ENCODE peak calls at places on chromosomes 2 and 18, in four cellular contexts. F is brain microvascular endothelial cell, L is aorta, P is fibroblast of lung. O is an unnamed sample.

GRCh38 chr2:14358774-14359173 is 273.7 kb upstream of the LRATD1 start:
- DNase-seq in F (no peak), L (no peak), P (no peak), O (no peak)

GRCh38 chr2:106664669-106665068 is 177.5 kb downstream of the CD8B2 start:
- DNase-seq in F (no peak), L (no peak), P (no peak), O (no peak)

GRCh38 chr18:7946724-7947377 is 379.7 kb downstream of the PTPRM start:
- DNase-seq in P (peak; percentile 94), F (peak; percentile 72), L (no peak), O (peak; percentile 89)

GRCh38 chr2:226079677-226080076 is 680.2 kb downstream of the NYAP2 start:
- DNase-seq in L (no peak), F (peak; percentile 84), P (peak; percentile 91), O (peak; percentile 75)

GRCh38 chr2:63226297-63226696 is 175.7 kb downstream of the OTX1 start:
- DNase-seq in F (no peak), P (no peak), L (no peak), O (no peak)

GRCh38 chr18:25223211-25223610 is 128.8 kb downstream of the ZNF521 start:
- DNase-seq in L (no peak), P (no peak), F (no peak), O (no peak)

GRCh38 chr2:232449964-232450363 is 6.0 kb upstream of the ALPI start:
- DNase-seq in F (no peak), L (no peak), P (no peak), O (no peak)

GRCh38 chr2:148874868-148875341 is at the start of gene KIF5C:
- DNase-seq in L (peak; percentile 94), P (peak; percentile 77), F (peak; percentile 45), O (peak; percentile 75)

GRCh38 chr2:68110102-68110501 is 47.3 kb upstream of the C1D start:
- DNase-seq in L (no peak), P (no peak), F (no peak), O (no peak)

GRCh38 chr2:143553261-143553660 is 424.0 kb downstream of the ARHGAP15 start:
- DNase-seq in P (no peak), L (no peak), F (no peak), O (no peak)

GRCh38 chr2:210188755-210189154 is 17.5 kb upstream of the KANSL1L start:
- DNase-seq in L (no peak), F (no peak), P (no peak), O (no peak)

GRCh38 chr2:107078584-107078983 is 192.6 kb upstream of the ST6GAL2 start:
- DNase-seq in F (no peak), P (no peak), L (no peak), O (no peak)

GRCh38 chr18:63987743-63988142 is 17.9 kb downstream of the SERPINB8 start:
- DNase-seq in L (no peak), F (no peak), P (no peak), O (no peak)

GRCh38 chr2:236731767-236732580 is 162.3 kb downstream of the ACKR3 start:
- DNase-seq in F (no peak), P (peak; percentile 67), L (peak; percentile 84), O (no peak)

GRCh38 chr2:65427536-65427935 is 4.9 kb downstream of the SPRED2 start:
- DNase-seq in F (no peak), P (no peak), L (no peak), O (no peak)

GRCh38 chr2:2192385-2192957 is 138.6 kb downstream of the MYT1L start:
- DNase-seq in L (no peak), P (no peak), F (no peak), O (no peak)

GRCh38 chr18:1011342-1011741 is 106.7 kb downstream of the ADCYAP1 start:
- DNase-seq in P (no peak), F (no peak), L (no peak), O (no peak)

GRCh38 chr2:210337159-210337558 is 22.2 kb upstream of the MYL1 start:
- DNase-seq in F (no peak), P (no peak), L (no peak), O (no peak)

GRCh38 chr2:220789961-220790360 is 782.1 kb downstream of the EPHA4 start:
- DNase-seq in P (peak; percentile 84), F (no peak), L (no peak), O (no peak)

GRCh38 chr2:38301969-38302702 is 74.9 kb downstream of the ATL2 start:
- DNase-seq in L (no peak), F (no peak), P (no peak), O (no peak)

GRCh38 chr2:195660265-195660890 is 3.4 kb downstream of the SLC39A10 start:
- DNase-seq in F (peak; percentile 76), L (no peak), P (peak; percentile 87), O (peak; percentile 75)

GRCh38 chr2:231583982-231584381 is 8.7 kb upstream of the TEX44 start:
- DNase-seq in F (no peak), L (no peak), P (no peak), O (no peak)

GRCh38 chr2:136664713-136665112 is 100.6 kb upstream of the THSD7B start:
- DNase-seq in L (no peak), F (no peak), P (no peak), O (no peak)

GRCh38 chr2:234444888-234445287 is 52.0 kb downstream of the ARL4C start:
- DNase-seq in L (no peak), F (peak; percentile 90), P (peak; percentile 94), O (peak; percentile 76)

GRCh38 chr2:152042636-152043615 is 55.9 kb downstream of the CACNB4 start:
- DNase-seq in L (no peak), F (no peak), P (no peak), O (no peak)

GRCh38 chr2:23518481-23519333 is 133.7 kb downstream of the KLHL29 start:
- DNase-seq in L (no peak), P (no peak), F (no peak), O (no peak)

GRCh38 chr2:96341641-96342040 is 6.1 kb downstream of the NCAPH start:
- DNase-seq in L (no peak), P (no peak), F (no peak), O (no peak)

GRCh38 chr2:222538535-222538934 is 114.2 kb downstream of the SGPP2 start:
- DNase-seq in P (no peak), L (no peak), F (no peak), O (no peak)

GRCh38 chr2:99485411-99485810 is 4.4 kb downstream of the REV1 start:
- DNase-seq in L (no peak), F (no peak), P (no peak), O (no peak)

GRCh38 chr2:31401580-31401979 is 13.0 kb downstream of the XDH start:
- DNase-seq in P (peak; percentile 88), F (peak; percentile 94), L (no peak), O (peak; percentile 90)

GRCh38 chr2:207394812-207395534 is 134.8 kb upstream of the CREB1 start:
- DNase-seq in L (no peak), P (peak; percentile 90), F (peak; percentile 100), O (peak; percentile 97)

GRCh38 chr2:176270100-176270750 is 983 bp downstream of the MTX2 start:
- DNase-seq in P (no peak), L (no peak), F (no peak), O (no peak)

GRCh38 chr2:170715932-170716777 is 1.0 kb downstream of the SP5 start:
- DNase-seq in F (no peak), L (no peak), P (no peak), O (no peak)
- H3K4me3 ChIP-seq in F (no peak overlapping the region), L (peak overlapping the region; percentile 5), P (no peak overlapping the region), O (peak overlapping the region; percentile 46)

DNA sequence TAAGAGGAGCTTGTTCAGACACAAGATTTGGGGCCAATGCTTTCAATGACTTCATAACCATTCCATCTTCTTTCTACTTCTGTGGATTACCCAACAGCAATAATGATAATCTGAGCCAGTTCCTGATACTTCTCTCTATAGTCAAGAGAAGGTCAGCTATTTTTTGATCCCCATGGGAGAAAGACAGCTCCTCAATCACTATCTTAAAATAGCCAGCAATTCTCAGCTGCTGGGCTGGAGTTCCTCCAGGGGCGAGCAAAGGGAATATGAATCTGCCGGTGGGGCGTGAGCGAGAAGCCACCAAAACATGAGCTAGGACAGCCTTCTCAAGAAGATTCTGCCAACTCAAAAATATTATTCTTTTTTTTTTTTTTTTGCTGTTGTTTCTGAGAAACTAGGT is at the start of gene TMEM182:
- DNase-seq in L (no peak), F (no peak), P (peak; percentile 15), O (no peak)
- H3K4me3 ChIP-seq in L (no peak within 1 kb of the TSS), F (no peak within 1 kb of the TSS), P (no peak within 1 kb of the TSS), O (no peak within 1 kb of the TSS)

DNA sequence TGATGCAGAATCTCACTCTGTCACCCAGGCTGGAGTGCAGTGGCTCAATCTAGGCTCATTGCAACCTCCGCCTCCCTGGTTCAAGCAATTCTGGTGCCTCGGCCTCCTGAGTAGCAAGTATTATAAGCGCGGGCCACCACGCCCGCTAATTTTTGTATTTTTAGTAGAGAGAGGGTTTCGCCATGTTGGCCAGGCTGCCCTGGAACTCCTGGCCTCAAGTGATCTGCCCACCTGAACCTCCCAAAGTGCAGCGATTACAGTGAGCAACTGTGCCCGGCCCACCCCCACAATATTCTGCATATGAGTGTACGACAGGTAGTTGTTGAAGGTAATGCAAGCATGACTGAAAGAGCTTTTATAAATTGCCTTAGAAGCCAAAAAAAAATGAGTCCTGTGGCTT is 1.2 kb downstream of the WDR75 start:
- DNase-seq in F (no peak), L (no peak), P (no peak), O (no peak)
- H3K4me3 ChIP-seq in F (peak overlapping the region; percentile 87), L (no peak overlapping the region), P (no peak overlapping the region), O (no peak overlapping the region)

DNA sequence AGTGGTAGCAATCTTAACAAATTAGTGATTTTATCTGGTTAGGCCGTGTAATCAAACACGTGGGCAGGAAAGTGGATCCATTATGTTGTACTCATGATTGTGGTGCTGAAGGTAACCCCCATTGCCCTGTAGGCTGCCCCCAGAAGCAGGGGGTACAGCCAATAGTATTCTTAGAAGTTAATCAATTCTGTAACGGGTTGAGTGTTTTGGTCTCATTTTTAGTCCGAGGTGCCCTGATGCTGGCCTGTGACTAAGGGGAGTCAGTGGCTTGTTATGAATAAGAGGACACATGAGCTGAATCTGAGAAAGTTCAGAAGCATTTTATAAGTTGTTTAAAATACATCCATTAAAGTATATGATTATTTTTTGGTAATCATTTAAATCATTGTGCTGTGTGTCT is 8.6 kb downstream of the EPAS1 start:
- DNase-seq in L (no peak), F (no peak), P (no peak), O (no peak)
- H3K4me3 ChIP-seq in L (no peak overlapping the region), F (no peak overlapping the region), P (no peak overlapping the region), O (no peak overlapping the region)

GRCh38 chr2:197278804-197279763 is 31.5 kb downstream of the ANKRD44 start:
- DNase-seq in F (no peak), P (no peak), L (no peak), O (no peak)
- H3K4me3 ChIP-seq in F (no peak overlapping the region), P (no peak overlapping the region), L (no peak overlapping the region), O (no peak overlapping the region)

GRCh38 chr2:56118474-56118873 is 65.3 kb upstream of the CCDC85A start:
- DNase-seq in P (no peak), F (no peak), L (no peak), O (no peak)
- H3K4me3 ChIP-seq in P (no peak overlapping the region), F (no peak overlapping the region), L (no peak overlapping the region), O (no peak overlapping the region)

DNA sequence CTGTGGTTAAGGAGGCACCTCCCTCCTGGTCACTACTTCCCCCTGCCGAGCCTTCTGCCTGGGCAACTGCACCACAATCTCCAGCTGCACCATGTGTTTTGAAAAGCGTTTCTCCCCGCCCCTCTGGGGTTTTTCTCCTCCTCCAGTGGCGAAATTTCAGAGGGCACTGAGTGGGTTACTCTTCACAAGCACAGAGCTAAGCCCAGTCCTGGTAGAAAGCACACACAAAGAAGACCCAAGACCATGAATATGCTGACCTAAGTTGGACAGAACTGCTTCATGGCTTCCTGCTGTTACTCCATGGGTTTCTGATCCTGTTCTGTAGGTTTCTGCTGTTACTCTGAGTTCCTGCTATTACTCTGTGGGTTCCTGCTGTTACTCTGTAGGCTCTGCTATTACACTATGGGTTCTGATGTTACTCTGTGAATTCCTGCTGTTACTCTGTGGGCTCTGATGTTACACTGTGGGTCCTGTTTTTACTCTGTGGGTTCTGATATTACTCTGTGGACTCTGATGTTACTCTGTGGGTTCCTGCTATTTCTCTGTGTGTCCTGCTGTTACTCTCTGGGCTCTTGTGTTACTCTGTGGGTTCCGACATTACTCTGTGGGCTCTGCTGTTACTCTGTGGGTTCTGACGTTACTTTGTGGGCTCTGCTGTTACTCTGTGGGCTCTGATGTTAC is 216.6 kb downstream of the RTP5 start:
- DNase-seq in L (no peak), P (peak; percentile 85), F (no peak), O (no peak)
- H3K4me3 ChIP-seq in L (no peak overlapping the region), P (no peak overlapping the region), F (no peak overlapping the region), O (peak overlapping the region; percentile 8)